ENCODE peak calls at places on chromosome 14, in ten cellular contexts. E is brain microvascular endothelial cell, J is SJSA1, T is fibroblast of lung, F is cardiac fibroblast, B is lower leg skin, S is Panc1, P is heart right ventricle, V is AG04450, O is PC-9. K is an unnamed sample.
A peak's percentile ranks its signal among the peaks of the same experiment; 100 is the strongest.

GRCh38 chr14:72701610-72702009 is 192.3 kb downstream of the DPF3 start:
- DNase-seq in E (no peak), O (no peak), B (no peak), J (no peak), T (no peak), F (peak; percentile 15), S (no peak), V (no peak), P (peak; percentile 24), K (no peak)

GRCh38 chr14:104665663-104666522 is 23.5 kb upstream of the INF2 start:
- DNase-seq in E (no peak), V (no peak), F (no peak), S (no peak), J (peak; percentile 22), B (no peak), T (no peak), P (no peak), O (peak; percentile 50), K (peak; percentile 53)

GRCh38 chr14:89240414-89240813 is 176.6 kb downstream of the FOXN3 start:
- DNase-seq in O (no peak), T (no peak), E (peak; percentile 59), S (no peak), F (peak; percentile 19), V (peak; percentile 11), P (no peak), J (no peak), B (no peak), K (peak; percentile 22)

GRCh38 chr14:20476795-20477194 is 7.6 kb downstream of the PNP start:
- DNase-seq in T (no peak), B (no peak), F (no peak), P (no peak), V (no peak), E (no peak), O (no peak), J (no peak), S (no peak), K (no peak)

GRCh38 chr14:35406811-35407630 is 2.5 kb upstream of the NFKBIA start:
- DNase-seq in E (peak; percentile 49), P (peak; percentile 51), T (peak; percentile 81), S (no peak), J (peak; percentile 47), B (no peak), F (peak; percentile 80), O (peak; percentile 89), V (no peak), K (peak; percentile 64)

GRCh38 chr14:63857467-63858030 is 4.7 kb downstream of the SYNE2 start:
- DNase-seq in J (no peak), S (no peak), P (no peak), B (no peak), F (no peak), E (no peak), V (no peak), T (no peak), O (peak; percentile 68), K (no peak)

GRCh38 chr14:50530358-50530757 is 2.0 kb downstream of the MAP4K5 start:
- DNase-seq in B (no peak), J (peak; percentile 48), V (no peak), F (peak; percentile 25), O (peak; percentile 65), S (no peak), P (no peak), E (no peak), T (peak; percentile 47), K (peak; percentile 48)

GRCh38 chr14:70004791-70005190 is 125.6 kb downstream of the SMOC1 start:
- DNase-seq in F (no peak), V (no peak), J (no peak), O (no peak), P (no peak), T (no peak), E (no peak), S (no peak), B (no peak), K (no peak)

GRCh38 chr14:105475269-105475915 is 771 bp downstream of the CRIP2 start:
- DNase-seq in E (no peak), J (no peak), T (no peak), B (peak; percentile 94), S (no peak), V (no peak), F (no peak), O (no peak), P (peak; percentile 71), K (peak; percentile 77)

GRCh38 chr14:105600939-105601359 is 74.6 kb downstream of the TMEM121 start:
- DNase-seq in J (no peak), V (no peak), B (no peak), F (no peak), T (no peak), E (no peak), O (no peak), P (no peak), S (no peak), K (no peak)

GRCh38 chr14:77314539-77314938 is 6.1 kb downstream of the POMT2 start:
- DNase-seq in B (peak; percentile 76), J (no peak), S (no peak), F (no peak), O (no peak), E (no peak), T (no peak), V (no peak), P (no peak), K (no peak)

GRCh38 chr14:59245809-59246295 is 57.4 kb downstream of the DAAM1 start:
- DNase-seq in F (no peak), E (no peak), J (no peak), V (no peak), T (no peak), B (no peak), S (no peak), O (no peak), P (no peak), K (no peak)

GRCh38 chr14:35423621-35424020 is 19.1 kb upstream of the NFKBIA start:
- DNase-seq in J (no peak), V (no peak), O (no peak), E (no peak), T (no peak), S (no peak), F (no peak), B (no peak), P (no peak), K (no peak)

GRCh38 chr14:68284333-68284732 is 464.8 kb downstream of the RAD51B start:
- DNase-seq in B (no peak), T (no peak), E (no peak), J (no peak), P (no peak), F (peak; percentile 89), S (no peak), O (no peak), V (no peak), K (no peak)

GRCh38 chr14:65098586-65098985 is 3.7 kb downstream of the MAX start:
- DNase-seq in T (peak; percentile 60), V (no peak), P (no peak), F (peak; percentile 41), J (no peak), B (no peak), E (no peak), O (no peak), S (no peak), K (peak; percentile 61)
- H3K4me3 ChIP-seq in T (peak overlapping the region; percentile 39), V (no peak overlapping the region), P (no peak overlapping the region), F (no peak overlapping the region), J (no peak overlapping the region), B (no peak overlapping the region), E (no peak overlapping the region), O (no peak overlapping the region), S (no peak overlapping the region), K (peak overlapping the region; percentile 35)

DNA sequence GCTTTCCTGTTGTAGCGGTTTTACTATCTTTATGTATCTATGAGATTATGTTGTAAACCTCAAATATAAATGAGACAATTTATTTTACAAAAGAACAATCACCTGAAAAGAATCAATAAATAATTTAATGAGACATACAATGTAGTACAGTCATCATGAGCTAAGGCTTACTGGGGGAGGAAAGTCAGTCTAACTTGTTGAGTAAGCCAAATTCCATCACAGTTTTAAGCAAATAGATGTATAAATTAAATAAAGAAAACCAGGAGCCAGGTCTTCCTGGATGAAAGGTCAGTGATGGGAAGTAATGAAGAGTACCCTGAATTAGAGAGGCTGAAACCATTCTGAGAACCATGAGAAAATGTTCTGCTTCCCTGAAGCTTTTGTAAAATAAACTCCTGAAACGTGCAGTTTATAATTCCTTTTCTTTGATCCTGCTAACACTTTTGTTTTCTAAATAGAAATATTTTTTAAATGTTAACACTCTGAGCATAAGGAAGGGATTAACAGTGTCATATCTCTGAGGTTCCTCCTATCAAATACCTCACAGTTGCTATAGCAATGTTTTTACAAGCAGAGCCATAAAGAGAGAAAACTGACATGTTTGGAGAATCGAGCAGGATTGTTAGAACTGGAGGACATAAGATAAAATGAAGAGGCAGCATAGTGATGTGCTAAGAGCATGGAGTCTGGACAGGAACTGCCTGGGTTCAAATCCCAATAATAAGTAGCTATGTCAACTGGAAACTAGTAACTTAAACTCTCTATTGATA is 444.9 kb upstream of the FOXG1 start:
- DNase-seq in B (no peak), V (no peak), E (no peak), J (no peak), S (no peak), P (no peak), O (no peak), T (no peak), F (peak; percentile 29), K (no peak)
- H3K4me3 ChIP-seq in B (no peak overlapping the region), V (no peak overlapping the region), E (no peak overlapping the region), J (no peak overlapping the region), S (no peak overlapping the region), P (no peak overlapping the region), O (no peak overlapping the region), T (no peak overlapping the region), F (no peak overlapping the region), K (no peak overlapping the region)

DNA sequence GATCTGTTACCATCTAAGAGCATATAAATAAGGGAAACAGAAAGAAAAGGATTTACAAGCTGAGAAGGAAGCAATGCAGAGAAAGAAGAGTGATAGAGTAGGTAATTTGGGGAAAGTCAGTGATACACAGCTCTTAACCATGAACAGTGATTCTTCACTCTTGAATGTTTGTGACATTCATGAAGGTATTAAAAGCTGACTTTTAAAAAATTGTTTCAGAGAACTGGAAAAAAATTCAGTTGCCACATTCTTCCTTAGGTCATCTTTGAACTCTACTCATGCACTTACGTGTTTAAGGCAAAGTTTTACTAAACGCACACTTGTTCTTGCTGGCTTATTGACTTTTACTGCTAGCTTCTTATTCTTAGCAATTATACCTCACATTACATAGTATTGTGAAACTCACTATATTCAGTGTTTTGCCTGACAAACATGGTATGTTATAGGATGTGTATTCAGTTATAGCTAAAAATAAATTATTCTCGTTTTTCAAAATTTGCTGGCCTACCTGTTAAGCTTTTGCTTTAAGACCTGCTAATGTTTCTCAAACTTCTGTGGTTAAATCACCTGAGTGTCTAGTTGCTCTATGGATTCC is 10.9 kb downstream of the HIF1A start:
- DNase-seq in T (no peak), V (no peak), J (no peak), E (no peak), B (no peak), S (no peak), F (peak; percentile 54), O (no peak), P (no peak), K (no peak)
- H3K4me3 ChIP-seq in T (peak overlapping the region; percentile 21), V (no peak overlapping the region), J (no peak overlapping the region), E (peak overlapping the region; percentile 77), B (no peak overlapping the region), S (no peak overlapping the region), F (peak overlapping the region; percentile 21), O (no peak overlapping the region), P (no peak overlapping the region), K (no peak overlapping the region)

DNA sequence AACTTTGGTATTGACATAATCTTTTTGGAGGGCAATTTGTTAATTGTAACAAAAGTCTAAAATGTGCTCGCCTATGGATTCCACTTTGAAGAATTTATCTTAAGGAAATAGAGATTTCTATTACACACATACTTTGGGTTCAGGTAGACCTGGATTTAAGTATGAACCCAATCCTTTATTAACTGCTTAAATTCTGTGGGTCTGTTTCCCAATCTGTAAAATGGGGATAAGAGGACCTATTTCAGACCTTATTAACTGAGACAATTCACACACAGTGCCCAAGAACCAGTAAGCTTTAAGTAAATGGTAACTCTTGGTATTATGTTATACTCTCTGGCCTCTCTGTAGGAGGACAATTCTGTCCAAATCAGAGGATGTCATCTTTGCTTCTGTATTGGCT is 822 bp upstream of the EIF2B2 start:
- DNase-seq in T (no peak), S (no peak), J (no peak), V (no peak), P (no peak), F (no peak), B (no peak), E (no peak), O (no peak), K (no peak)
- H3K4me3 ChIP-seq in T (peak overlapping the region; percentile 67), S (peak overlapping the region; percentile 92), J (peak overlapping the region; percentile 63), V (peak overlapping the region; percentile 91), P (peak overlapping the region; percentile 84), F (no peak overlapping the region), B (no peak overlapping the region), E (peak overlapping the region; percentile 95), O (peak overlapping the region; percentile 79), K (peak overlapping the region; percentile 59)

K was measured in endothelial cell of umbilical vein.